ENCODE peak calls at places on chromosomes 4 and X, in nine cellular contexts. C is IMR-90, V is tibial artery, Z is left ventricle myocardium inferior, B is heart left ventricle, S is GM23338, U is endothelial cell of umbilical vein, P is mesendoderm, L is suprapubic skin. F is an unnamed sample.

GRCh38 chr4:183621875-183622274 is 37.1 kb downstream of the RWDD4 start:
- DNase-seq in C (no peak), V (no peak), Z (no peak), B (no peak), S (no peak), U (no peak), P (no peak), L (no peak), F (no peak)

GRCh38 chrX:63929608-63930007 is 144.6 kb upstream of the ARHGEF9 start:
- DNase-seq in C (no peak), V (no peak), Z (no peak), B (no peak), S (no peak), U (no peak), P (no peak), L (no peak), F (no peak)

GRCh38 chrX:150365051-150365952 is 2.2 kb downstream of the MAMLD1 start:
- DNase-seq in C (peak; percentile 50), V (no peak), Z (peak; percentile 76), B (peak; percentile 68), S (peak; percentile 73), U (peak; percentile 62), P (peak; percentile 51), L (no peak), F (no peak)

GRCh38 chr4:185237185-185237584 is 27.8 kb downstream of the SNX25 start:
- DNase-seq in C (no peak), V (no peak), Z (no peak), B (no peak), S (no peak), U (peak; percentile 50), P (no peak), L (no peak), F (no peak)

GRCh38 chrX:108177321-108177990 is 85.9 kb downstream of the ATG4A start:
- DNase-seq in C (no peak), V (no peak), Z (no peak), B (no peak), S (peak; percentile 5), U (no peak), P (peak; percentile 22), L (no peak), F (no peak)

GRCh38 chr4:43776371-43776770 is 672.2 kb downstream of the KCTD8 start:
- DNase-seq in C (peak; percentile 1), V (no peak), Z (no peak), B (no peak), S (peak; percentile 6), U (peak; percentile 24), P (no peak), L (no peak), F (no peak)

GRCh38 chr4:73707918-73708577 is 32.3 kb upstream of the CXCL8 start:
- DNase-seq in C (peak; percentile 95), V (peak; percentile 66), Z (peak; percentile 54), B (peak; percentile 74), S (no peak), U (peak; percentile 90), P (peak; percentile 86), L (no peak), F (peak; percentile 49)

GRCh38 chr4:111512081-111512774 is 633.0 kb upstream of the FAM241A start:
- DNase-seq in C (peak; percentile 95), V (no peak), Z (no peak), B (no peak), S (no peak), U (peak; percentile 76), P (peak; percentile 24), L (no peak), F (no peak)

GRCh38 chr4:93776386-93777080 is 52.0 kb upstream of the ATOH1 start:
- DNase-seq in C (peak; percentile 23), V (no peak), Z (no peak), B (no peak), S (no peak), U (peak; percentile 4), P (no peak), L (no peak), F (no peak)

GRCh38 chr4:41750158-41750623 is 1.7 kb upstream of the PHOX2B start:
- DNase-seq in C (no peak), V (no peak), Z (no peak), B (no peak), S (peak; percentile 21), U (no peak), P (peak; percentile 27), L (no peak), F (no peak)

GRCh38 chr4:41752081-41752836 is 3.7 kb upstream of the PHOX2B start:
- DNase-seq in C (no peak), V (no peak), Z (no peak), B (no peak), S (no peak), U (no peak), P (no peak), L (no peak), F (no peak)

GRCh38 chr4:41751325-41752061 is 3.0 kb upstream of the PHOX2B start:
- DNase-seq in C (no peak), V (no peak), Z (no peak), B (no peak), S (peak; percentile 62), U (no peak), P (peak; percentile 31), L (no peak), F (no peak)

GRCh38 chr4:41749650-41750049 is 1.1 kb upstream of the PHOX2B start:
- DNase-seq in C (no peak), V (no peak), Z (no peak), B (no peak), S (no peak), U (no peak), P (peak; percentile 28), L (no peak), F (no peak)

DNA sequence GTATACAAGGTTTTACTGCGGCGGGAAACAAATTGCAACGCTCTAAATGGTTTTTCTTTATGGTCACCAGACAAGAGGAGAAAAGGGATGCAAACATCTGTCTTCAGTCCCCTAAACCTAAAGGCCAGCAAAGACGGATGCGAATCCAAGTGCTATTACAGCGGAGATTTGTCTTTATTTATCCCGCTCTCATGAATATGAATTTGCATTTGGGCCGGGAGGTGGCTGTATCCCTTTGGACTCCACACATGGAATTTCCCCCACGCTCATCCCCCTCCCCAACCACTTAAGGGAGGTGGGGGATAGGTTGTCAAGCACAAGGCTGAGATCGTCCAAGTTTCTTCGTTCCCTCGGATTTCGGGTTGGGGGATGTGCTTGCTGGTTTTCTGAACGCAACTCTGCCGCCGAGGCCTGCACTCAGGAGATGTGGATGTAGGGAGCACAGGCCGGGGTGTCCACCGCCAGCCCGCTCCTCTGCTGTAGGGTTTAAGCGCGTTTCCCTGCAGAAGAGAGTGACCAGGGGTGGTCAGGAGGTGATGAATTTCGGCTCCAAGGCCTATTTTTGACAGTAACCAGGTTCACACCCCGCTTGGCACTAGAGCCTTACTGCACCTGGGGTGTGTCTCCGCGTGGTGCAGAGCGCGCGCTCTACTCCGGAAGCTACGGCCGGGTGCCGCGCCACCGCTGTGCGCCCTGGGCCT is 2.2 kb upstream of the PHOX2B start:
- DNase-seq in C (no peak), V (no peak), Z (no peak), B (no peak), S (peak; percentile 70), U (no peak), P (peak; percentile 57), L (no peak), F (no peak)
- H3K27me3 ChIP-seq in C (peaks cover 92% of the 10 kb centered on the region), V (peaks cover 83% of the 10 kb centered on the region), Z (peaks cover 100% of the 10 kb centered on the region), B (peaks cover 99% of the 10 kb centered on the region), S (peaks cover 100% of the 10 kb centered on the region), U (peaks cover 93% of the 10 kb centered on the region), P (peaks cover 87% of the 10 kb centered on the region), L (peaks cover 97% of the 10 kb centered on the region), F (peaks cover 27% of the 10 kb centered on the region)

DNA sequence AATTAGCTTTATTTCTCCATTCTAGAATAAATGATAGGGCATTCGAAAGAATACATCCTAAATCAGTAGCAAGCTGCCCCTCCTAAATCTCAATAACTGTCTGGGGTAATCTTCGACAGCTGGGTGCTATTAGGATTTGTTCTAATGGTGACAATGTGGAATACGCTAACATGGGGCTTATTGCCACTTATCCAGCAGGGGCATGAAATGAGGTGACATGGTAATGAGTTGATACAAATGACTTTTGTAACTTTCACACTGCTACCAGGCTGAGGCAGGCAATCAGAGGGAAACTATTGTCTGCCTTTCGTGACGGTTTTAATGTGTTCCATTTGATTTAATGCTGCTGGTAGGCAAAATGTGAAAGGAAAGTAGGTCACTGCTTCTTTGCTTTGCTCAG is 1047.4 kb upstream of the PABPC4L start:
- DNase-seq in C (no peak), V (no peak), Z (no peak), B (no peak), S (peak; percentile 17), U (no peak), P (peak; percentile 56), L (no peak), F (no peak)
- H3K27me3 ChIP-seq in C (no peaks in the 10 kb centered on the region), V (no peaks in the 10 kb centered on the region), Z (no peaks in the 10 kb centered on the region), B (no peaks in the 10 kb centered on the region), S (no peaks in the 10 kb centered on the region), U (no peaks in the 10 kb centered on the region), P (no peaks in the 10 kb centered on the region), L (no peaks in the 10 kb centered on the region), F (no peaks in the 10 kb centered on the region)

GRCh38 chrX:86148024-86148511 is at the start of gene DACH2:
- DNase-seq in C (peak; percentile 74), V (peak; percentile 48), Z (peak; percentile 64), B (peak; percentile 74), S (peak; percentile 82), U (peak; percentile 47), P (peak; percentile 92), L (no peak), F (peak; percentile 3)
- H3K27me3 ChIP-seq in C (peaks cover 7% of the 10 kb centered on the region), V (no peaks in the 10 kb centered on the region), Z (peaks cover 43% of the 10 kb centered on the region), B (peaks cover 29% of the 10 kb centered on the region), S (peaks cover 49% of the 10 kb centered on the region), U (peaks cover 9% of the 10 kb centered on the region), P (no peaks in the 10 kb centered on the region), L (peaks cover 10% of the 10 kb centered on the region), F (no peaks in the 10 kb centered on the region)

GRCh38 chrX:129932792-129933321 is 26.9 kb downstream of the UTP14A start:
- DNase-seq in C (no peak), V (no peak), Z (peak; percentile 24), B (peak; percentile 32), S (peak; percentile 32), U (no peak), P (no peak), L (peak; percentile 78), F (no peak)
- H3K27me3 ChIP-seq in C (peaks cover 36% of the 10 kb centered on the region), V (no peaks in the 10 kb centered on the region), Z (no peaks in the 10 kb centered on the region), B (no peaks in the 10 kb centered on the region), S (peaks cover 51% of the 10 kb centered on the region), U (peaks cover 9% of the 10 kb centered on the region), P (peaks cover 18% of the 10 kb centered on the region), L (no peaks in the 10 kb centered on the region), F (no peaks in the 10 kb centered on the region)

GRCh38 chr4:26051278-26051677 is 137.3 kb downstream of the SMIM20 start:
- DNase-seq in C (no peak), V (no peak), Z (no peak), B (no peak), S (no peak), U (no peak), P (no peak), L (no peak), F (no peak)

GRCh38 chr4:26049447-26049846 is 135.4 kb downstream of the SMIM20 start:
- DNase-seq in C (no peak), V (no peak), Z (no peak), B (no peak), S (no peak), U (no peak), P (no peak), L (no peak), F (no peak)

GRCh38 chr4:26050671-26051070 is 136.7 kb downstream of the SMIM20 start:
- DNase-seq in C (no peak), V (no peak), Z (no peak), B (no peak), S (no peak), U (no peak), P (no peak), L (no peak), F (no peak)

GRCh38 chr4:26048962-26049361 is 134.9 kb downstream of the SMIM20 start:
- DNase-seq in C (no peak), V (peak; percentile 49), Z (no peak), B (no peak), S (no peak), U (no peak), P (no peak), L (no peak), F (no peak)

GRCh38 chr4:26050212-26050643 is 136.2 kb downstream of the SMIM20 start:
- DNase-seq in C (no peak), V (peak; percentile 70), Z (peak; percentile 58), B (peak; percentile 65), S (no peak), U (no peak), P (no peak), L (no peak), F (no peak)
- H3K27me3 ChIP-seq in C (no peaks in the 10 kb centered on the region), V (no peaks in the 10 kb centered on the region), Z (peaks cover 11% of the 10 kb centered on the region), B (no peaks in the 10 kb centered on the region), S (no peaks in the 10 kb centered on the region), U (no peaks in the 10 kb centered on the region), P (no peaks in the 10 kb centered on the region), L (peaks cover 11% of the 10 kb centered on the region), F (no peaks in the 10 kb centered on the region)